ENCODE peak calls at places on chromosomes 1 and 21, in ten cellular contexts. One of them, this sample, is unnamed.
A peak's percentile ranks its signal among the peaks of the same experiment; 100 is the strongest.

GRCh38 chr1:226631229-226632000 is 82.9 kb downstream of the STUM start:
- DNase-seq in stimulated activated CD4-positive, alpha-beta T cell treated with anti-CD3 and anti-CD28 coated beads, Interleukin-4, amount 100 ng/mL, for 48 hours: no peak
- DNase-seq in H4: no peak
- DNase-seq in mammary epithelial cell: no peak
- DNase-seq in left colon: no peak
- DNase-seq in DMS153: no peak
- DNase-seq in GM12865: no peak
- DNase-seq in GM12891: no peak
- DNase-seq in activated CD8-positive, alpha-beta memory T cell treated with anti-CD3 and anti-CD28 coated beads for 4 hours: no peak
- DNase-seq in amygdala: no peak
- DNase-seq in this sample: no peak

GRCh38 chr1:145927916-145928647 is 798 bp upstream of the RBM8A start:
- DNase-seq in activated CD8-positive, alpha-beta memory T cell treated with anti-CD3 and anti-CD28 coated beads for 4 hours: no peak
- DNase-seq in GM12865: peak; percentile 47
- DNase-seq in amygdala: no peak
- DNase-seq in H4: no peak
- DNase-seq in mammary epithelial cell: no peak
- DNase-seq in stimulated activated CD4-positive, alpha-beta T cell treated with anti-CD3 and anti-CD28 coated beads, Interleukin-4, amount 100 ng/mL, for 48 hours: no peak
- DNase-seq in DMS153: no peak
- DNase-seq in left colon: peak; percentile 41
- DNase-seq in GM12891: no peak
- DNase-seq in this sample: no peak

GRCh38 chr1:180415985-180416633 is 86.3 kb downstream of the ACBD6 start:
- DNase-seq in activated CD8-positive, alpha-beta memory T cell treated with anti-CD3 and anti-CD28 coated beads for 4 hours: no peak
- DNase-seq in DMS153: peak; percentile 50
- DNase-seq in left colon: no peak
- DNase-seq in amygdala: no peak
- DNase-seq in H4: peak; percentile 25
- DNase-seq in mammary epithelial cell: peak; percentile 8
- DNase-seq in GM12865: peak; percentile 34
- DNase-seq in GM12891: peak; percentile 3
- DNase-seq in stimulated activated CD4-positive, alpha-beta T cell treated with anti-CD3 and anti-CD28 coated beads, Interleukin-4, amount 100 ng/mL, for 48 hours: no peak
- DNase-seq in this sample: peak; percentile 7

GRCh38 chr1:37051386-37051785 is 17.1 kb upstream of the GRIK3 start:
- DNase-seq in activated CD8-positive, alpha-beta memory T cell treated with anti-CD3 and anti-CD28 coated beads for 4 hours: no peak
- DNase-seq in stimulated activated CD4-positive, alpha-beta T cell treated with anti-CD3 and anti-CD28 coated beads, Interleukin-4, amount 100 ng/mL, for 48 hours: no peak
- DNase-seq in GM12865: no peak
- DNase-seq in amygdala: no peak
- DNase-seq in H4: no peak
- DNase-seq in mammary epithelial cell: no peak
- DNase-seq in left colon: no peak
- DNase-seq in GM12891: no peak
- DNase-seq in DMS153: no peak
- DNase-seq in this sample: no peak

GRCh38 chr1:18641005-18641941 is 10.6 kb downstream of the PAX7 start:
- DNase-seq in DMS153: no peak
- DNase-seq in amygdala: no peak
- DNase-seq in mammary epithelial cell: no peak
- DNase-seq in activated CD8-positive, alpha-beta memory T cell treated with anti-CD3 and anti-CD28 coated beads for 4 hours: no peak
- DNase-seq in GM12891: no peak
- DNase-seq in H4: no peak
- DNase-seq in left colon: no peak
- DNase-seq in GM12865: no peak
- DNase-seq in stimulated activated CD4-positive, alpha-beta T cell treated with anti-CD3 and anti-CD28 coated beads, Interleukin-4, amount 100 ng/mL, for 48 hours: no peak
- DNase-seq in this sample: peak; percentile 34

GRCh38 chr21:42219606-42220137 is 732 bp downstream of the ABCG1 start:
- DNase-seq in H4: no peak
- DNase-seq in DMS153: no peak
- DNase-seq in stimulated activated CD4-positive, alpha-beta T cell treated with anti-CD3 and anti-CD28 coated beads, Interleukin-4, amount 100 ng/mL, for 48 hours: no peak
- DNase-seq in left colon: peak; percentile 59
- DNase-seq in GM12891: no peak
- DNase-seq in GM12865: no peak
- DNase-seq in activated CD8-positive, alpha-beta memory T cell treated with anti-CD3 and anti-CD28 coated beads for 4 hours: no peak
- DNase-seq in mammary epithelial cell: no peak
- DNase-seq in amygdala: no peak
- DNase-seq in this sample: peak; percentile 69

GRCh38 chr1:235597867-235598553 is 51.6 kb downstream of the GNG4 start:
- DNase-seq in GM12891: no peak
- DNase-seq in H4: peak; percentile 47
- DNase-seq in stimulated activated CD4-positive, alpha-beta T cell treated with anti-CD3 and anti-CD28 coated beads, Interleukin-4, amount 100 ng/mL, for 48 hours: no peak
- DNase-seq in DMS153: no peak
- DNase-seq in left colon: no peak
- DNase-seq in GM12865: no peak
- DNase-seq in amygdala: no peak
- DNase-seq in activated CD8-positive, alpha-beta memory T cell treated with anti-CD3 and anti-CD28 coated beads for 4 hours: no peak
- DNase-seq in mammary epithelial cell: peak; percentile 32
- DNase-seq in this sample: no peak

GRCh38 chr1:90340604-90341003 is 345.7 kb downstream of the ZNF326 start:
- DNase-seq in H4: no peak
- DNase-seq in DMS153: peak; percentile 67
- DNase-seq in amygdala: no peak
- DNase-seq in stimulated activated CD4-positive, alpha-beta T cell treated with anti-CD3 and anti-CD28 coated beads, Interleukin-4, amount 100 ng/mL, for 48 hours: no peak
- DNase-seq in GM12865: no peak
- DNase-seq in left colon: no peak
- DNase-seq in GM12891: no peak
- DNase-seq in mammary epithelial cell: no peak
- DNase-seq in activated CD8-positive, alpha-beta memory T cell treated with anti-CD3 and anti-CD28 coated beads for 4 hours: no peak
- DNase-seq in this sample: no peak

This sample was measured in GM20000.